ENCODE peak calls at places on chromosomes 1 and 21, in nine cellular contexts. One of them, this sample, is unnamed.

GRCh38 chr1:116769561-116769977 is 15.3 kb downstream of the CD2 start:
- DNase-seq in cerebellar cortex: no peak
- DNase-seq in suprapubic skin: no peak
- DNase-seq in C1 segment of cervical spinal cord: no peak
- DNase-seq in Caki2: no peak
- DNase-seq in activated gamma-delta T cell treated with anti-CD3 and anti-CD28 coated beads, Interleukin-2, amount 50 U/mL, for 16 hours: peak; percentile 53
- DNase-seq in amygdala: no peak
- DNase-seq in 8988T: no peak
- DNase-seq in NCI-H1436 treated with DMSO at 0.1 percent for 48 hours: no peak
- DNase-seq in this sample: no peak

GRCh38 chr1:81812712-81813111 is 12.0 kb downstream of the ADGRL2 start:
- DNase-seq in amygdala: no peak
- DNase-seq in cerebellar cortex: no peak
- DNase-seq in NCI-H1436 treated with DMSO at 0.1 percent for 48 hours: no peak
- DNase-seq in activated gamma-delta T cell treated with anti-CD3 and anti-CD28 coated beads, Interleukin-2, amount 50 U/mL, for 16 hours: no peak
- DNase-seq in 8988T: no peak
- DNase-seq in C1 segment of cervical spinal cord: no peak
- DNase-seq in Caki2: peak; percentile 67
- DNase-seq in suprapubic skin: no peak
- DNase-seq in this sample: no peak

GRCh38 chr1:147579532-147580199 is 38.4 kb downstream of the BCL9 start:
- DNase-seq in 8988T: no peak
- DNase-seq in activated gamma-delta T cell treated with anti-CD3 and anti-CD28 coated beads, Interleukin-2, amount 50 U/mL, for 16 hours: no peak
- DNase-seq in C1 segment of cervical spinal cord: no peak
- DNase-seq in Caki2: peak; percentile 97
- DNase-seq in cerebellar cortex: no peak
- DNase-seq in NCI-H1436 treated with DMSO at 0.1 percent for 48 hours: no peak
- DNase-seq in suprapubic skin: no peak
- DNase-seq in amygdala: no peak
- DNase-seq in this sample: peak; percentile 38

GRCh38 chr1:198212126-198212525 is 55.3 kb downstream of the NEK7 start:
- DNase-seq in 8988T: no peak
- DNase-seq in suprapubic skin: no peak
- DNase-seq in amygdala: no peak
- DNase-seq in cerebellar cortex: no peak
- DNase-seq in C1 segment of cervical spinal cord: no peak
- DNase-seq in activated gamma-delta T cell treated with anti-CD3 and anti-CD28 coated beads, Interleukin-2, amount 50 U/mL, for 16 hours: no peak
- DNase-seq in NCI-H1436 treated with DMSO at 0.1 percent for 48 hours: no peak
- DNase-seq in Caki2: no peak
- DNase-seq in this sample: no peak

GRCh38 chr1:10856863-10857598 is 60.6 kb upstream of the CASZ1 start:
- DNase-seq in Caki2: no peak
- DNase-seq in amygdala: no peak
- DNase-seq in 8988T: no peak
- DNase-seq in activated gamma-delta T cell treated with anti-CD3 and anti-CD28 coated beads, Interleukin-2, amount 50 U/mL, for 16 hours: no peak
- DNase-seq in C1 segment of cervical spinal cord: no peak
- DNase-seq in cerebellar cortex: no peak
- DNase-seq in NCI-H1436 treated with DMSO at 0.1 percent for 48 hours: no peak
- DNase-seq in suprapubic skin: no peak
- DNase-seq in this sample: no peak

GRCh38 chr1:94081566-94082344 is 39.2 kb downstream of the ABCA4 start:
- DNase-seq in 8988T: no peak
- DNase-seq in amygdala: no peak
- DNase-seq in activated gamma-delta T cell treated with anti-CD3 and anti-CD28 coated beads, Interleukin-2, amount 50 U/mL, for 16 hours: no peak
- DNase-seq in suprapubic skin: no peak
- DNase-seq in Caki2: peak; percentile 39
- DNase-seq in C1 segment of cervical spinal cord: no peak
- DNase-seq in cerebellar cortex: peak; percentile 89
- DNase-seq in NCI-H1436 treated with DMSO at 0.1 percent for 48 hours: no peak
- DNase-seq in this sample: peak; percentile 50

GRCh38 chr1:29052951-29053350 is 70.8 kb downstream of the TMEM200B start:
- DNase-seq in NCI-H1436 treated with DMSO at 0.1 percent for 48 hours: no peak
- DNase-seq in 8988T: no peak
- DNase-seq in C1 segment of cervical spinal cord: no peak
- DNase-seq in cerebellar cortex: no peak
- DNase-seq in amygdala: no peak
- DNase-seq in activated gamma-delta T cell treated with anti-CD3 and anti-CD28 coated beads, Interleukin-2, amount 50 U/mL, for 16 hours: no peak
- DNase-seq in Caki2: no peak
- DNase-seq in suprapubic skin: no peak
- DNase-seq in this sample: no peak

GRCh38 chr1:228752604-228753132 is 17.4 kb downstream of the RHOU start:
- DNase-seq in amygdala: no peak
- DNase-seq in Caki2: no peak
- DNase-seq in activated gamma-delta T cell treated with anti-CD3 and anti-CD28 coated beads, Interleukin-2, amount 50 U/mL, for 16 hours: no peak
- DNase-seq in cerebellar cortex: no peak
- DNase-seq in C1 segment of cervical spinal cord: no peak
- DNase-seq in NCI-H1436 treated with DMSO at 0.1 percent for 48 hours: no peak
- DNase-seq in suprapubic skin: no peak
- DNase-seq in 8988T: no peak
- DNase-seq in this sample: no peak

GRCh38 chr1:225767591-225768540 is 9.8 kb upstream of the SRP9 start:
- DNase-seq in NCI-H1436 treated with DMSO at 0.1 percent for 48 hours: peak; percentile 76
- DNase-seq in cerebellar cortex: no peak
- DNase-seq in Caki2: no peak
- DNase-seq in activated gamma-delta T cell treated with anti-CD3 and anti-CD28 coated beads, Interleukin-2, amount 50 U/mL, for 16 hours: no peak
- DNase-seq in amygdala: no peak
- DNase-seq in C1 segment of cervical spinal cord: no peak
- DNase-seq in suprapubic skin: peak; percentile 81
- DNase-seq in 8988T: no peak
- DNase-seq in this sample: no peak

GRCh38 chr1:164602142-164602429 is 43.1 kb downstream of the PBX1 start:
- DNase-seq in C1 segment of cervical spinal cord: no peak
- DNase-seq in NCI-H1436 treated with DMSO at 0.1 percent for 48 hours: no peak
- DNase-seq in Caki2: no peak
- DNase-seq in activated gamma-delta T cell treated with anti-CD3 and anti-CD28 coated beads, Interleukin-2, amount 50 U/mL, for 16 hours: no peak
- DNase-seq in 8988T: no peak
- DNase-seq in suprapubic skin: no peak
- DNase-seq in cerebellar cortex: no peak
- DNase-seq in amygdala: no peak
- DNase-seq in this sample: peak; percentile 76

GRCh38 chr1:228393268-228393699 is 13.4 kb downstream of the TRIM11 start:
- DNase-seq in cerebellar cortex: peak; percentile 37
- DNase-seq in amygdala: no peak
- DNase-seq in NCI-H1436 treated with DMSO at 0.1 percent for 48 hours: no peak
- DNase-seq in activated gamma-delta T cell treated with anti-CD3 and anti-CD28 coated beads, Interleukin-2, amount 50 U/mL, for 16 hours: no peak
- DNase-seq in 8988T: no peak
- DNase-seq in suprapubic skin: no peak
- DNase-seq in C1 segment of cervical spinal cord: no peak
- DNase-seq in Caki2: no peak
- DNase-seq in this sample: peak; percentile 8

GRCh38 chr1:25826571-25826970 is 6.8 kb downstream of the MTFR1L start:
- DNase-seq in C1 segment of cervical spinal cord: no peak
- DNase-seq in 8988T: no peak
- DNase-seq in suprapubic skin: no peak
- DNase-seq in amygdala: no peak
- DNase-seq in Caki2: no peak
- DNase-seq in NCI-H1436 treated with DMSO at 0.1 percent for 48 hours: no peak
- DNase-seq in activated gamma-delta T cell treated with anti-CD3 and anti-CD28 coated beads, Interleukin-2, amount 50 U/mL, for 16 hours: no peak
- DNase-seq in cerebellar cortex: no peak
- DNase-seq in this sample: no peak

GRCh38 chr1:157069596-157069995 is 24.1 kb upstream of the ARHGEF11 start:
- DNase-seq in suprapubic skin: no peak
- DNase-seq in 8988T: no peak
- DNase-seq in Caki2: no peak
- DNase-seq in C1 segment of cervical spinal cord: no peak
- DNase-seq in cerebellar cortex: no peak
- DNase-seq in NCI-H1436 treated with DMSO at 0.1 percent for 48 hours: no peak
- DNase-seq in activated gamma-delta T cell treated with anti-CD3 and anti-CD28 coated beads, Interleukin-2, amount 50 U/mL, for 16 hours: no peak
- DNase-seq in amygdala: no peak
- DNase-seq in this sample: no peak

GRCh38 chr1:156802421-156802820 is 14.2 kb downstream of the SH2D2A start:
- DNase-seq in NCI-H1436 treated with DMSO at 0.1 percent for 48 hours: no peak
- DNase-seq in Caki2: no peak
- DNase-seq in amygdala: no peak
- DNase-seq in 8988T: no peak
- DNase-seq in cerebellar cortex: no peak
- DNase-seq in activated gamma-delta T cell treated with anti-CD3 and anti-CD28 coated beads, Interleukin-2, amount 50 U/mL, for 16 hours: no peak
- DNase-seq in C1 segment of cervical spinal cord: no peak
- DNase-seq in suprapubic skin: peak; percentile 38
- DNase-seq in this sample: no peak

GRCh38 chr1:61636392-61636791 is 88.5 kb downstream of the TM2D1 start:
- DNase-seq in 8988T: no peak
- DNase-seq in NCI-H1436 treated with DMSO at 0.1 percent for 48 hours: no peak
- DNase-seq in cerebellar cortex: no peak
- DNase-seq in C1 segment of cervical spinal cord: no peak
- DNase-seq in activated gamma-delta T cell treated with anti-CD3 and anti-CD28 coated beads, Interleukin-2, amount 50 U/mL, for 16 hours: no peak
- DNase-seq in Caki2: no peak
- DNase-seq in amygdala: no peak
- DNase-seq in suprapubic skin: no peak
- DNase-seq in this sample: no peak

GRCh38 chr1:94045465-94046056 is 75.4 kb downstream of the ABCA4 start:
- DNase-seq in NCI-H1436 treated with DMSO at 0.1 percent for 48 hours: no peak
- DNase-seq in activated gamma-delta T cell treated with anti-CD3 and anti-CD28 coated beads, Interleukin-2, amount 50 U/mL, for 16 hours: no peak
- DNase-seq in amygdala: peak; percentile 51
- DNase-seq in C1 segment of cervical spinal cord: no peak
- DNase-seq in suprapubic skin: peak; percentile 91
- DNase-seq in cerebellar cortex: peak; percentile 90
- DNase-seq in Caki2: peak; percentile 91
- DNase-seq in 8988T: peak; percentile 51
- DNase-seq in this sample: peak; percentile 82

GRCh38 chr21:42414928-42415769 is 11.4 kb downstream of the UBASH3A start:
- DNase-seq in C1 segment of cervical spinal cord: no peak
- DNase-seq in NCI-H1436 treated with DMSO at 0.1 percent for 48 hours: no peak
- DNase-seq in 8988T: peak; percentile 46
- DNase-seq in Caki2: peak; percentile 87
- DNase-seq in cerebellar cortex: no peak
- DNase-seq in suprapubic skin: no peak
- DNase-seq in amygdala: no peak
- DNase-seq in activated gamma-delta T cell treated with anti-CD3 and anti-CD28 coated beads, Interleukin-2, amount 50 U/mL, for 16 hours: peak; percentile 86
- DNase-seq in this sample: no peak

GRCh38 chr1:95582746-95583145 is 348.7 kb downstream of the RWDD3 start:
- DNase-seq in cerebellar cortex: no peak
- DNase-seq in Caki2: no peak
- DNase-seq in amygdala: no peak
- DNase-seq in suprapubic skin: no peak
- DNase-seq in NCI-H1436 treated with DMSO at 0.1 percent for 48 hours: no peak
- DNase-seq in activated gamma-delta T cell treated with anti-CD3 and anti-CD28 coated beads, Interleukin-2, amount 50 U/mL, for 16 hours: no peak
- DNase-seq in 8988T: no peak
- DNase-seq in C1 segment of cervical spinal cord: no peak
- DNase-seq in this sample: no peak

GRCh38 chr1:17075470-17076255 is 21.8 kb upstream of the SDHB start:
- DNase-seq in Caki2: peak; percentile 30
- DNase-seq in C1 segment of cervical spinal cord: no peak
- DNase-seq in suprapubic skin: no peak
- DNase-seq in cerebellar cortex: peak; percentile 42
- DNase-seq in 8988T: no peak
- DNase-seq in amygdala: no peak
- DNase-seq in NCI-H1436 treated with DMSO at 0.1 percent for 48 hours: no peak
- DNase-seq in activated gamma-delta T cell treated with anti-CD3 and anti-CD28 coated beads, Interleukin-2, amount 50 U/mL, for 16 hours: no peak
- DNase-seq in this sample: peak; percentile 13

GRCh38 chr21:39094847-39095525 is 88.3 kb downstream of the PSMG1 start:
- DNase-seq in cerebellar cortex: no peak
- DNase-seq in suprapubic skin: no peak
- DNase-seq in NCI-H1436 treated with DMSO at 0.1 percent for 48 hours: no peak
- DNase-seq in activated gamma-delta T cell treated with anti-CD3 and anti-CD28 coated beads, Interleukin-2, amount 50 U/mL, for 16 hours: no peak
- DNase-seq in Caki2: peak; percentile 66
- DNase-seq in C1 segment of cervical spinal cord: no peak
- DNase-seq in 8988T: no peak
- DNase-seq in amygdala: no peak
- DNase-seq in this sample: peak; percentile 24

GRCh38 chr1:19974822-19975416 is 4.5 kb downstream of the PLA2G2A start:
- DNase-seq in Caki2: peak; percentile 35
- DNase-seq in amygdala: no peak
- DNase-seq in cerebellar cortex: peak; percentile 33
- DNase-seq in 8988T: peak; percentile 29
- DNase-seq in C1 segment of cervical spinal cord: no peak
- DNase-seq in activated gamma-delta T cell treated with anti-CD3 and anti-CD28 coated beads, Interleukin-2, amount 50 U/mL, for 16 hours: no peak
- DNase-seq in suprapubic skin: no peak
- DNase-seq in NCI-H1436 treated with DMSO at 0.1 percent for 48 hours: no peak
- DNase-seq in this sample: peak; percentile 68

GRCh38 chr1:113314600-113314999 is 75.7 kb upstream of the MAGI3 start:
- DNase-seq in Caki2: no peak
- DNase-seq in activated gamma-delta T cell treated with anti-CD3 and anti-CD28 coated beads, Interleukin-2, amount 50 U/mL, for 16 hours: no peak
- DNase-seq in suprapubic skin: no peak
- DNase-seq in NCI-H1436 treated with DMSO at 0.1 percent for 48 hours: no peak
- DNase-seq in C1 segment of cervical spinal cord: no peak
- DNase-seq in cerebellar cortex: no peak
- DNase-seq in amygdala: no peak
- DNase-seq in 8988T: no peak
- DNase-seq in this sample: no peak

GRCh38 chr1:45557422-45557944 is 6.9 kb downstream of the AKR1A1 start:
- DNase-seq in 8988T: no peak
- DNase-seq in suprapubic skin: no peak
- DNase-seq in C1 segment of cervical spinal cord: no peak
- DNase-seq in Caki2: peak; percentile 51
- DNase-seq in amygdala: no peak
- DNase-seq in NCI-H1436 treated with DMSO at 0.1 percent for 48 hours: no peak
- DNase-seq in activated gamma-delta T cell treated with anti-CD3 and anti-CD28 coated beads, Interleukin-2, amount 50 U/mL, for 16 hours: no peak
- DNase-seq in cerebellar cortex: peak; percentile 22
- DNase-seq in this sample: no peak

GRCh38 chr1:63794927-63795326 is 21.1 kb downstream of the ROR1 start:
- DNase-seq in NCI-H1436 treated with DMSO at 0.1 percent for 48 hours: no peak
- DNase-seq in cerebellar cortex: no peak
- DNase-seq in amygdala: no peak
- DNase-seq in 8988T: peak; percentile 18
- DNase-seq in Caki2: no peak
- DNase-seq in C1 segment of cervical spinal cord: no peak
- DNase-seq in activated gamma-delta T cell treated with anti-CD3 and anti-CD28 coated beads, Interleukin-2, amount 50 U/mL, for 16 hours: no peak
- DNase-seq in suprapubic skin: no peak
- DNase-seq in this sample: peak; percentile 8

This sample was measured in LoVo.